ENCODE peak calls at places on chromosomes 5 and 9, in four cellular contexts. R is WTC11, J is H1, I is HepG2. N is an unnamed sample.

GRCh38 chr9:116979461-116979860 is 292.4 kb downstream of the TRIM32 start:
- DNase-seq in I (no peak), J (no peak), R (no peak), N (no peak)

GRCh38 chr9:105954517-105954916 is 260.2 kb downstream of the TMEM38B start:
- DNase-seq in J (no peak), R (no peak), I (no peak), N (no peak)

GRCh38 chr9:94933429-94933828 is 206.9 kb downstream of the AOPEP start:
- DNase-seq in J (no peak), R (no peak), I (no peak), N (no peak)

GRCh38 chr9:100099722-100100042 is 639 bp downstream of the INVS start:
- DNase-seq in J (no peak), I (peak; percentile 35), R (no peak), N (no peak)

GRCh38 chr9:130444565-130445221 is at the start of gene ASS1:
- DNase-seq in R (peak; percentile 82), I (peak; percentile 33), J (no peak), N (no peak)

GRCh38 chr5:174448662-174449061 is 275.7 kb upstream of the MSX2 start:
- DNase-seq in I (no peak), J (no peak), R (no peak), N (no peak)

GRCh38 chr9:114433720-114434255 is 46.0 kb upstream of the AKNA start:
- DNase-seq in I (peak; percentile 25), R (no peak), J (no peak), N (no peak)

GRCh38 chr5:55173696-55174101 is 722 bp upstream of the CDC20B start:
- DNase-seq in R (no peak), I (no peak), J (no peak), N (no peak)

GRCh38 chr5:68533571-68534051 is 318.1 kb downstream of the PIK3R1 start:
- DNase-seq in J (no peak), I (no peak), R (no peak), N (no peak)

GRCh38 chr5:172797800-172798199 is 26.8 kb upstream of the DUSP1 start:
- DNase-seq in I (peak; percentile 54), J (no peak), R (no peak), N (no peak)

GRCh38 chr5:129664336-129664937 is 83.5 kb upstream of the MINAR2 start:
- DNase-seq in I (peak; percentile 17), J (no peak), R (peak; percentile 51), N (no peak)

GRCh38 chr5:150214289-150214688 is 24.4 kb downstream of the SLC6A7 start:
- DNase-seq in I (no peak), J (no peak), R (no peak), N (no peak)

GRCh38 chr9:36828574-36829141 is 205.4 kb downstream of the PAX5 start:
- DNase-seq in I (no peak), J (no peak), R (no peak), N (no peak)

GRCh38 chr9:134892820-134893420 is 12.3 kb downstream of the FCN2 start:
- DNase-seq in I (no peak), J (no peak), R (no peak), N (no peak)

GRCh38 chr9:109721021-109721420 is 59.0 kb upstream of the PALM2AKAP2 start:
- DNase-seq in I (no peak), J (no peak), R (no peak), N (no peak)

GRCh38 chr5:170483701-170484458 is 19.9 kb upstream of the KCNIP1 start:
- DNase-seq in J (no peak), R (no peak), I (no peak), N (no peak)

GRCh38 chr5:42840279-42840678 is 28.6 kb upstream of the SELENOP start:
- DNase-seq in I (peak; percentile 38), J (no peak), R (no peak), N (no peak)

GRCh38 chr5:135266301-135266630 is 132.8 kb downstream of the MACROH2A1 start:
- DNase-seq in R (no peak), I (no peak), J (no peak), N (no peak)

GRCh38 chr5:119878712-119879111 is 249.4 kb downstream of the FAM170A start:
- DNase-seq in R (no peak), I (no peak), J (no peak), N (no peak)

GRCh38 chr9:14272924-14273528 is 40.9 kb downstream of the NFIB start:
- DNase-seq in J (no peak), R (no peak), I (no peak), N (no peak)

GRCh38 chr5:131795879-131796792 is 681 bp downstream of the FNIP1 start:
- DNase-seq in J (no peak), I (peak; percentile 32), R (peak; percentile 52), N (no peak)

GRCh38 chr5:111262153-111262552 is 38.0 kb downstream of the CAMK4 start:
- DNase-seq in J (no peak), R (no peak), I (no peak), N (no peak)

GRCh38 chr5:111261610-111262009 is 37.4 kb downstream of the CAMK4 start:
- DNase-seq in I (no peak), J (no peak), R (no peak), N (no peak)

GRCh38 chr5:111259636-111260035 is 35.5 kb downstream of the CAMK4 start:
- DNase-seq in R (no peak), J (no peak), I (no peak), N (no peak)

GRCh38 chr5:111266491-111266890 is 42.3 kb downstream of the CAMK4 start:
- DNase-seq in R (no peak), I (no peak), J (no peak), N (no peak)

DNA sequence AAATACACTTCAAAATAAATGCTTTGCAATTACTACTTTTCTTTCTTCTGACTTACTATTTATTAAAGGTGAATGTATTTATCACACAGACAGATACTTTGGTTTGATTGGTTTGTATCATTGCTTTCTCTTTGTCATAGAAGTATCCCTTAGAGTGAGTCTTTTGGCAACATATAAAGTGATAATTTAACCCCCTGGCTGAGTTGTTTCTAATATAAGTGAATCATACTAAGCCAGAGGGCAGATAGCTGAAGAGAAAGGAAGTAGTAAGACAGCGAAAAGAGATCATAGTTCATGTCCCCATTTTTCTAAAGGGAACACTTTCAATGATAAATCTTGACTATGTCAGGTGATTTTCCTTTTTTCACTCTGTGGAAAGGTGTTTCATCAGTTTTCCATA is 38.6 kb downstream of the CAMK4 start:
- DNase-seq in I (no peak), J (no peak), R (no peak), N (no peak)
- TF ChIP-seq ATF2 in I (no peak), J (no peak), R (no peak), N (no peak)

DNA sequence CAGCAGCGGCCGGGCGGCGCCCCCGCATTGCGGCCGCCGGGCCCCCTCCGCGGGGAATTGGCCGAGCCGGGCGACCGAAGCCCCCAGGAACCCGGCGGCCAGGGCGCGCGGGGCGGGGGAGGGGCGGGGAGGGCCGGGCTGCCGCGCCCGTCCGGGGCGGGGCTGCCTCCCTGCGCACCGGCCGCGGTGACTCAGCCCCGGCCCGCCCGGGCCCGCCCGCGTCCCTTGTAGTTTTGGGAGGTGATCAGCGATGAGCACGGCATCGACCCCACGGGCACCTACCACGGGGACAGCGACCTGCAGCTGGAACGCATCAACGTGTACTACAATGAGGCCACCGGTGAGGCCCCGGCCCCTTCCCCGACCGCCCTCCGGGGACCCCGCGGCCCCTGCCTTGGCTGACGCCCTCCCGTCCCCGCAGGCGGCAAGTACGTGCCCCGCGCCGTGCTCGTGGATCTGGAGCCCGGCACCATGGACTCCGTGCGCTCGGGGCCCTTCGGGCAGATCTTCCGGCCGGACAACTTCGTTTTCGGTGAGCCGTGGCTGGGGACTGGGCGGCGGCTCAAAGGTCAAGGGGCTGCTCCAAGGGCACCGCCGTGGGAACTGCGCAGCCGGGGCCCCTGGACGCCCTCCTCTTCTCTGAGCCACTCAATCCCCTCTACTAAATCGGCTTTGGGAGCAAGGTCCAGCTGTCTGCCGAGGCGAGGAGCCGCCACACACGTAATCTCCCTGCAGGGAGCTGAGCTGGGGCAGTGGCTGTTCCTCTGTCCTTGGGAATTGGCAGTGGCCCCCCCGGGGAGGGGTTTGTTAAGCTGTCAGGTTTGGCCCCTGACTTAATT is 622 bp downstream of the TUBB4B start:
- DNase-seq in J (no peak), R (no peak), I (peak; percentile 54), N (no peak)
- TF ChIP-seq ATF2 in J (no peak), R (no peak), I (no peak), N (no peak)

GRCh38 chr9:5578018-5578697 is 50.7 kb upstream of the RIC1 start:
- DNase-seq in R (no peak), J (no peak), I (no peak), N (no peak)
- TF ChIP-seq ATF2 in R (no peak), J (no peak), I (no peak), N (no peak)

DNA sequence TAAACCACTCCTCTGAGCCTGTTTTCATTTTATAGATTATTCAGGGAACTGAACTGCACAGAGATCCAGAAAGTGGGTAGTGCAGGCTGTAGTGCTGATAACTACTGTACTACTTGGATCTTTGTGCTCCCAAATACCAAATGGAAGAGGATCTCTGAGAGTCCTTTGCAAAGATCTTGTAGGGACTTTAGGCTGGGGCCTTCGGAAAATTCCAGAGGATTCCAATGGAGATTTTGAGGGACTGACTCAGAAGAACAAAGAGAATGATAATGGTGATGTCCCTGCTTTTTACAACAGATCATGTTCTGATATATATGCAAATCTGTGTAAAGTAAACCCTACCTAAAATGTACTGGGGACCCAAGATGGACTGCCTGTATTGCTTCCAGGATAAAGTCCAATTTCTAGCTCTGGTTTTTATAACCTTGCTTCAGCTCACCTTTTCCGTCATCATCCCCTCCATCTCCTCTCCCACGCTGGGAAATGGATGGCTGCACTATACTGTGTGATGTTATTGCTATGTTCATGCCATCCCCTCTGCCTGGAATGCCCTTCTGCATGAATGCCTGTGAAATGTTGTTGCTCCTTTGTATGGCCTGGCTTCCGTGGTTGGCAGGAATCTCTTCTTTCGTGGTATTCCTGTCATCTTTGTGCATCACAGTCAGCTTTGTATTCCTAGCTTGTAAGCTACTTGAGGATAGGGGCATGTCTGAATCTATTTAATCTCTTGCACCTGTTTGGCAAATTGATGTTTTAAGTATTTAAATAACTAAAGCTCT is 9.7 kb upstream of the PSMD5 start:
- DNase-seq in I (no peak), J (no peak), R (no peak), N (no peak)
- TF ChIP-seq ATF2 in I (no peak), J (no peak), R (no peak), N (no peak)

N was measured in GM12878.